ENCODE peak calls at places on chromosomes 2 and 18, in six cellular contexts. One of them, this sample, is unnamed.

GRCh38 chr2:170276056-170276455 is 98.1 kb downstream of the MYO3B start:
- DNase-seq in neuronal stem cell: no peak
- DNase-seq in mesendoderm: no peak
- DNase-seq in IMR-90: no peak
- DNase-seq in H9: no peak
- DNase-seq in H1: no peak
- DNase-seq in this sample: no peak

GRCh38 chr18:79380816-79381806 is 14.6 kb upstream of the NFATC1 start:
- DNase-seq in neuronal stem cell: no peak
- DNase-seq in mesendoderm: peak; percentile 62
- DNase-seq in IMR-90: peak; percentile 29
- DNase-seq in H9: peak; percentile 82
- DNase-seq in H1: peak; percentile 96
- DNase-seq in this sample: peak; percentile 53

GRCh38 chr18:55879331-55879730 is 291.3 kb upstream of the TCF4 start:
- DNase-seq in neuronal stem cell: no peak
- DNase-seq in mesendoderm: no peak
- DNase-seq in IMR-90: peak; percentile 68
- DNase-seq in H9: no peak
- DNase-seq in H1: no peak
- DNase-seq in this sample: no peak

GRCh38 chr2:64086347-64087082 is 57.7 kb downstream of the PELI1 start:
- DNase-seq in neuronal stem cell: no peak
- DNase-seq in mesendoderm: peak; percentile 48
- DNase-seq in IMR-90: no peak
- DNase-seq in H9: no peak
- DNase-seq in H1: no peak
- DNase-seq in this sample: no peak

GRCh38 chr2:8285081-8285480 is 396.8 kb upstream of the ID2 start:
- DNase-seq in neuronal stem cell: no peak
- DNase-seq in mesendoderm: peak; percentile 77
- DNase-seq in IMR-90: no peak
- DNase-seq in H9: peak; percentile 42
- DNase-seq in H1: no peak
- DNase-seq in this sample: peak; percentile 9

GRCh38 chr18:6605115-6605869 is 124.2 kb upstream of the ARHGAP28 start:
- DNase-seq in neuronal stem cell: no peak
- DNase-seq in mesendoderm: no peak
- DNase-seq in IMR-90: peak; percentile 53
- DNase-seq in H9: no peak
- DNase-seq in H1: no peak
- DNase-seq in this sample: no peak

GRCh38 chr2:15842771-15843666 is 97.3 kb upstream of the MYCN start:
- DNase-seq in neuronal stem cell: no peak
- DNase-seq in mesendoderm: peak; percentile 37
- DNase-seq in IMR-90: no peak
- DNase-seq in H9: no peak
- DNase-seq in H1: no peak
- DNase-seq in this sample: no peak

GRCh38 chr2:190843874-190844699 is 36.5 kb upstream of the GLS start:
- DNase-seq in neuronal stem cell: no peak
- DNase-seq in mesendoderm: no peak
- DNase-seq in IMR-90: peak; percentile 69
- DNase-seq in H9: no peak
- DNase-seq in H1: no peak
- DNase-seq in this sample: peak; percentile 58

GRCh38 chr18:10072659-10073309 is 159.0 kb downstream of the VAPA start:
- DNase-seq in neuronal stem cell: no peak
- DNase-seq in mesendoderm: no peak
- DNase-seq in IMR-90: peak; percentile 65
- DNase-seq in H9: no peak
- DNase-seq in H1: no peak
- DNase-seq in this sample: peak; percentile 92

GRCh38 chr2:23587330-23587729 is 202.4 kb downstream of the KLHL29 start:
- DNase-seq in neuronal stem cell: no peak
- DNase-seq in mesendoderm: no peak
- DNase-seq in IMR-90: no peak
- DNase-seq in H9: no peak
- DNase-seq in H1: no peak
- DNase-seq in this sample: no peak

GRCh38 chr2:174662459-174662858 is 64.9 kb upstream of the WIPF1 start:
- DNase-seq in neuronal stem cell: no peak
- DNase-seq in mesendoderm: no peak
- DNase-seq in IMR-90: peak; percentile 90
- DNase-seq in H9: no peak
- DNase-seq in H1: no peak
- DNase-seq in this sample: peak; percentile 84

GRCh38 chr2:216205486-216205885 is 96.3 kb downstream of the XRCC5 start:
- DNase-seq in neuronal stem cell: no peak
- DNase-seq in mesendoderm: no peak
- DNase-seq in IMR-90: no peak
- DNase-seq in H9: no peak
- DNase-seq in H1: no peak
- DNase-seq in this sample: no peak

GRCh38 chr2:241933175-241933911 is 63.8 kb downstream of the RTP5 start:
- DNase-seq in neuronal stem cell: no peak
- DNase-seq in mesendoderm: no peak
- DNase-seq in IMR-90: no peak
- DNase-seq in H9: no peak
- DNase-seq in H1: no peak
- DNase-seq in this sample: peak; percentile 59

GRCh38 chr2:25204190-25204838 is 35.9 kb upstream of the POMC start:
- DNase-seq in neuronal stem cell: no peak
- DNase-seq in mesendoderm: peak; percentile 37
- DNase-seq in IMR-90: no peak
- DNase-seq in H9: peak; percentile 57
- DNase-seq in H1: peak; percentile 69
- DNase-seq in this sample: no peak

GRCh38 chr2:102412199-102412598 is 10.8 kb upstream of the IL18RAP start:
- DNase-seq in neuronal stem cell: no peak
- DNase-seq in mesendoderm: no peak
- DNase-seq in IMR-90: no peak
- DNase-seq in H9: no peak
- DNase-seq in H1: no peak
- DNase-seq in this sample: no peak

GRCh38 chr2:54499666-54500065 is 43.5 kb downstream of the SPTBN1 start:
- DNase-seq in neuronal stem cell: no peak
- DNase-seq in mesendoderm: no peak
- DNase-seq in IMR-90: peak; percentile 31
- DNase-seq in H9: no peak
- DNase-seq in H1: no peak
- DNase-seq in this sample: no peak

GRCh38 chr2:220227272-220227920 is 600.0 kb downstream of the SLC4A3 start:
- DNase-seq in neuronal stem cell: no peak
- DNase-seq in mesendoderm: no peak
- DNase-seq in IMR-90: peak; percentile 81
- DNase-seq in H9: no peak
- DNase-seq in H1: no peak
- DNase-seq in this sample: peak; percentile 53

GRCh38 chr2:240559271-240559670 is 886 bp upstream of the DUSP28 start:
- DNase-seq in neuronal stem cell: no peak
- DNase-seq in mesendoderm: no peak
- DNase-seq in IMR-90: no peak
- DNase-seq in H9: peak; percentile 18
- DNase-seq in H1: no peak
- DNase-seq in this sample: no peak

GRCh38 chr2:217824223-217824622 is 178.6 kb downstream of the TNS1 start:
- DNase-seq in neuronal stem cell: no peak
- DNase-seq in mesendoderm: no peak
- DNase-seq in IMR-90: no peak
- DNase-seq in H9: no peak
- DNase-seq in H1: no peak
- DNase-seq in this sample: no peak

GRCh38 chr2:26561918-26562810 is 79.0 kb downstream of the CIB4 start:
- DNase-seq in neuronal stem cell: no peak
- DNase-seq in mesendoderm: no peak
- DNase-seq in IMR-90: no peak
- DNase-seq in H9: peak; percentile 52
- DNase-seq in H1: no peak
- DNase-seq in this sample: no peak

GRCh38 chr18:67516432-67517223 is at the start of gene DSEL:
- DNase-seq in neuronal stem cell: peak; percentile 91
- DNase-seq in mesendoderm: peak; percentile 96
- DNase-seq in IMR-90: peak; percentile 94
- DNase-seq in H9: peak; percentile 98
- DNase-seq in H1: peak; percentile 100
- DNase-seq in this sample: peak; percentile 94

GRCh38 chr18:36187826-36188721 is 777 bp downstream of the MOCOS start:
- DNase-seq in neuronal stem cell: no peak
- DNase-seq in mesendoderm: peak; percentile 73
- DNase-seq in IMR-90: peak; percentile 19
- DNase-seq in H9: peak; percentile 55
- DNase-seq in H1: peak; percentile 87
- DNase-seq in this sample: peak; percentile 19

GRCh38 chr18:12001400-12001799 is 20.1 kb downstream of the IMPA2 start:
- DNase-seq in neuronal stem cell: no peak
- DNase-seq in mesendoderm: no peak
- DNase-seq in IMR-90: no peak
- DNase-seq in H9: no peak
- DNase-seq in H1: no peak
- DNase-seq in this sample: no peak

GRCh38 chr18:2589345-2590060 is 18.1 kb downstream of the NDC80 start:
- DNase-seq in neuronal stem cell: no peak
- DNase-seq in mesendoderm: peak; percentile 2
- DNase-seq in IMR-90: no peak
- DNase-seq in H9: no peak
- DNase-seq in H1: no peak
- DNase-seq in this sample: no peak

GRCh38 chr2:120749506-120750431 is 14.1 kb downstream of the GLI2 start:
- DNase-seq in neuronal stem cell: no peak
- DNase-seq in mesendoderm: peak; percentile 31
- DNase-seq in IMR-90: peak; percentile 58
- DNase-seq in H9: peak; percentile 32
- DNase-seq in H1: peak; percentile 52
- DNase-seq in this sample: peak; percentile 97

GRCh38 chr2:210884227-210884626 is 327.8 kb downstream of the CPS1 start:
- DNase-seq in neuronal stem cell: no peak
- DNase-seq in mesendoderm: no peak
- DNase-seq in IMR-90: no peak
- DNase-seq in H9: no peak
- DNase-seq in H1: no peak
- DNase-seq in this sample: no peak

GRCh38 chr2:221895366-221896121 is 323.4 kb upstream of the EPHA4 start:
- DNase-seq in neuronal stem cell: no peak
- DNase-seq in mesendoderm: no peak
- DNase-seq in IMR-90: peak; percentile 4
- DNase-seq in H9: no peak
- DNase-seq in H1: no peak
- DNase-seq in this sample: peak; percentile 34
- H3K23ac ChIP-seq in neuronal stem cell: no peak overlapping the region
- H3K23ac ChIP-seq in mesendoderm: no peak overlapping the region
- H3K23ac ChIP-seq in IMR-90: no peak overlapping the region
- H3K23ac ChIP-seq in H9: no peak overlapping the region
- H3K23ac ChIP-seq in H1: no peak overlapping the region
- H3K23ac ChIP-seq in this sample: no peak overlapping the region

GRCh38 chr18:78126106-78126505 is 853.5 kb upstream of the SALL3 start:
- DNase-seq in neuronal stem cell: no peak
- DNase-seq in mesendoderm: no peak
- DNase-seq in IMR-90: no peak
- DNase-seq in H9: no peak
- DNase-seq in H1: no peak
- DNase-seq in this sample: no peak
- H3K23ac ChIP-seq in neuronal stem cell: peak overlapping the region; percentile 76
- H3K23ac ChIP-seq in mesendoderm: no peak overlapping the region
- H3K23ac ChIP-seq in IMR-90: no peak overlapping the region
- H3K23ac ChIP-seq in H9: no peak overlapping the region
- H3K23ac ChIP-seq in H1: no peak overlapping the region
- H3K23ac ChIP-seq in this sample: no peak overlapping the region

GRCh38 chr2:158756976-158757375 is 38.1 kb upstream of the DAPL1 start:
- DNase-seq in neuronal stem cell: no peak
- DNase-seq in mesendoderm: no peak
- DNase-seq in IMR-90: peak; percentile 61
- DNase-seq in H9: no peak
- DNase-seq in H1: no peak
- DNase-seq in this sample: no peak

GRCh38 chr2:158755738-158756137 is 39.4 kb upstream of the DAPL1 start:
- DNase-seq in neuronal stem cell: no peak
- DNase-seq in mesendoderm: peak; percentile 57
- DNase-seq in IMR-90: no peak
- DNase-seq in H9: peak; percentile 74
- DNase-seq in H1: peak; percentile 86
- DNase-seq in this sample: no peak

GRCh38 chr2:158754303-158754611 is 40.9 kb upstream of the DAPL1 start:
- DNase-seq in neuronal stem cell: no peak
- DNase-seq in mesendoderm: no peak
- DNase-seq in IMR-90: no peak
- DNase-seq in H9: no peak
- DNase-seq in H1: no peak
- DNase-seq in this sample: no peak

GRCh38 chr2:158755310-158755709 is 39.8 kb upstream of the DAPL1 start:
- DNase-seq in neuronal stem cell: no peak
- DNase-seq in mesendoderm: peak; percentile 33
- DNase-seq in IMR-90: no peak
- DNase-seq in H9: no peak
- DNase-seq in H1: no peak
- DNase-seq in this sample: no peak

GRCh38 chr2:158756331-158756730 is 38.8 kb upstream of the DAPL1 start:
- DNase-seq in neuronal stem cell: no peak
- DNase-seq in mesendoderm: no peak
- DNase-seq in IMR-90: peak; percentile 2
- DNase-seq in H9: no peak
- DNase-seq in H1: no peak
- DNase-seq in this sample: no peak
- H3K23ac ChIP-seq in neuronal stem cell: no peak overlapping the region
- H3K23ac ChIP-seq in mesendoderm: no peak overlapping the region
- H3K23ac ChIP-seq in IMR-90: no peak overlapping the region
- H3K23ac ChIP-seq in H9: no peak overlapping the region
- H3K23ac ChIP-seq in H1: no peak overlapping the region
- H3K23ac ChIP-seq in this sample: no peak overlapping the region

GRCh38 chr2:214696681-214697080 is 112.8 kb downstream of the BARD1 start:
- DNase-seq in neuronal stem cell: no peak
- DNase-seq in mesendoderm: no peak
- DNase-seq in IMR-90: no peak
- DNase-seq in H9: no peak
- DNase-seq in H1: no peak
- DNase-seq in this sample: no peak
- H3K23ac ChIP-seq in neuronal stem cell: peak overlapping the region; percentile 30
- H3K23ac ChIP-seq in mesendoderm: no peak overlapping the region
- H3K23ac ChIP-seq in IMR-90: no peak overlapping the region
- H3K23ac ChIP-seq in H9: no peak overlapping the region
- H3K23ac ChIP-seq in H1: no peak overlapping the region
- H3K23ac ChIP-seq in this sample: no peak overlapping the region

This sample was measured in mesenchymal stem cell.